ENCODE peak calls at places on chromosomes 12 and 14, in four cellular contexts. One of them, this sample, is unnamed.

GRCh38 chr12:1692895-1693294 is 2.0 kb downstream of the ADIPOR2 start:
- DNase-seq in AML-193: peak; percentile 73
- DNase-seq in GM19239: no peak
- DNase-seq in AG08396: no peak
- DNase-seq in this sample: no peak

GRCh38 chr12:34400423-34400881 is 378.2 kb downstream of the ALG10 start:
- DNase-seq in AG08396: peak; percentile 0
- DNase-seq in GM19239: no peak
- DNase-seq in AML-193: no peak
- DNase-seq in this sample: peak; percentile 61

GRCh38 chr14:63781686-63782085 is 53.8 kb upstream of the SGPP1 start:
- DNase-seq in GM19239: no peak
- DNase-seq in AML-193: no peak
- DNase-seq in AG08396: no peak
- DNase-seq in this sample: no peak

GRCh38 chr14:73237219-73237785 is at the start of gene PAPLN:
- DNase-seq in AML-193: no peak
- DNase-seq in AG08396: peak; percentile 41
- DNase-seq in GM19239: no peak
- DNase-seq in this sample: peak; percentile 74

GRCh38 chr12:50505386-50505827 is 622 bp downstream of the DIP2B start:
- DNase-seq in GM19239: no peak
- DNase-seq in AML-193: no peak
- DNase-seq in AG08396: peak; percentile 28
- DNase-seq in this sample: peak; percentile 88

GRCh38 chr14:51581017-51581881 is 70.5 kb upstream of the FRMD6 start:
- DNase-seq in AML-193: no peak
- DNase-seq in GM19239: no peak
- DNase-seq in AG08396: peak; percentile 35
- DNase-seq in this sample: no peak

GRCh38 chr14:54981698-54982097 is 45.2 kb downstream of the WDHD1 start:
- DNase-seq in AML-193: peak; percentile 27
- DNase-seq in AG08396: no peak
- DNase-seq in GM19239: no peak
- DNase-seq in this sample: no peak

GRCh38 chr12:52147367-52147972 is 44.3 kb downstream of the KRT80 start:
- DNase-seq in AG08396: peak; percentile 98
- DNase-seq in GM19239: no peak
- DNase-seq in AML-193: no peak
- DNase-seq in this sample: peak; percentile 76

GRCh38 chr12:88578821-88579518 is 1.3 kb downstream of the KITLG start:
- DNase-seq in AML-193: no peak
- DNase-seq in GM19239: no peak
- DNase-seq in AG08396: peak; percentile 50
- DNase-seq in this sample: no peak